ENCODE peak calls at places on chromosomes 11 and 22, in ten cellular contexts. A is SK-N-DZ; W is HEK293T; G is RKO; O is NCI-H748 treated with DMSO at 0.1 percent for 48 hours; B is activated naive CD4-positive, alpha-beta T cell treated with anti-CD3 and anti-CD28 coated beads, Interleukin-2, amount 50 U/mL, for 16 hours; I is stimulated activated CD4-positive, alpha-beta T cell treated with anti-CD3 and anti-CD28 coated beads, Interleukin-4, amount 100 ng/mL, for 48 hours; L is neuronal stem cell; R is NAMALWA; U is Right ventricle myocardium superior. Z is an unnamed sample.

GRCh38 chr11:2076441-2076840 is 62.7 kb downstream of the IGF2 start:
- DNase-seq in I (no peak), G (no peak), O (no peak), W (peak; percentile 4), B (no peak), U (no peak), A (no peak), R (no peak), L (no peak), Z (no peak)

GRCh38 chr11:68593441-68593840 is 90.9 kb upstream of the GAL start:
- DNase-seq in W (no peak), O (no peak), U (no peak), I (no peak), B (no peak), R (no peak), A (no peak), G (no peak), L (no peak), Z (no peak)

GRCh38 chr11:1927151-1928037 is 7.9 kb downstream of the TNNT3 start:
- DNase-seq in L (no peak), G (no peak), B (no peak), R (no peak), U (peak; percentile 65), W (no peak), A (no peak), O (no peak), I (no peak), Z (no peak)

GRCh38 chr11:75667268-75667830 is 1.5 kb downstream of the MAP6 start:
- DNase-seq in B (peak; percentile 15), L (peak; percentile 26), I (no peak), A (peak; percentile 72), U (peak; percentile 53), G (no peak), R (no peak), O (peak; percentile 34), W (peak; percentile 37), Z (no peak)

GRCh38 chr11:64294665-64295289 is 3.7 kb downstream of the KCNK4 start:
- DNase-seq in L (no peak), G (no peak), W (no peak), O (no peak), U (no peak), B (no peak), I (no peak), R (no peak), A (no peak), Z (no peak)

GRCh38 chr11:18374956-18375355 is 19.4 kb upstream of the LDHA start:
- DNase-seq in I (no peak), U (no peak), A (no peak), G (no peak), O (no peak), L (no peak), R (no peak), B (no peak), W (no peak), Z (no peak)

GRCh38 chr11:126607374-126607773 is 251.9 kb downstream of the ST3GAL4 start:
- DNase-seq in L (peak; percentile 59), A (peak; percentile 21), O (peak; percentile 26), W (peak; percentile 76), B (no peak), I (peak; percentile 2), G (peak; percentile 52), R (peak; percentile 18), U (no peak), Z (no peak)

GRCh38 chr22:42425989-42426355 is 6.2 kb downstream of the NFAM1 start:
- DNase-seq in G (no peak), I (no peak), B (no peak), L (no peak), U (no peak), O (no peak), A (no peak), R (no peak), W (no peak), Z (no peak)

GRCh38 chr11:75265851-75266531 is 25.4 kb downstream of the TPBGL start:
- DNase-seq in A (no peak), B (peak; percentile 7), G (no peak), U (peak; percentile 50), R (no peak), W (no peak), I (no peak), L (no peak), O (no peak), Z (no peak)

Z was measured in stimulated activated naive B cell treated with anti-CD40 and anti-IgM and Interleukin-4, amounts not matched to agents 10 μg/mL and 1 μg/mL and 100 μg/mL, for 72 hours.